ENCODE peak calls at places on chromosomes 2 and 18, in six cellular contexts. One of them, this sample, is unnamed.

GRCh38 chr2:113240915-113241911 is 37.5 kb downstream of the PAX8 start:
- DNase-seq in NCI-H1694 treated with DMSO at 0.1 percent for 48 hours: no peak
- DNase-seq in hypothalamus: no peak
- DNase-seq in sciatic nerve: no peak
- DNase-seq in CD8-positive, alpha-beta T cell: no peak
- DNase-seq in nucleus accumbens: no peak
- DNase-seq in this sample: peak; percentile 59

GRCh38 chr18:25223211-25223610 is 128.8 kb downstream of the ZNF521 start:
- DNase-seq in NCI-H1694 treated with DMSO at 0.1 percent for 48 hours: no peak
- DNase-seq in nucleus accumbens: no peak
- DNase-seq in sciatic nerve: no peak
- DNase-seq in CD8-positive, alpha-beta T cell: no peak
- DNase-seq in hypothalamus: no peak
- DNase-seq in this sample: no peak

GRCh38 chr2:241901018-241901380 is 31.5 kb downstream of the RTP5 start:
- DNase-seq in NCI-H1694 treated with DMSO at 0.1 percent for 48 hours: no peak
- DNase-seq in sciatic nerve: no peak
- DNase-seq in hypothalamus: no peak
- DNase-seq in nucleus accumbens: no peak
- DNase-seq in CD8-positive, alpha-beta T cell: no peak
- DNase-seq in this sample: peak; percentile 19

GRCh38 chr18:57057890-57058289 is 89.0 kb upstream of the BOD1L2 start:
- DNase-seq in NCI-H1694 treated with DMSO at 0.1 percent for 48 hours: no peak
- DNase-seq in sciatic nerve: no peak
- DNase-seq in hypothalamus: no peak
- DNase-seq in CD8-positive, alpha-beta T cell: no peak
- DNase-seq in nucleus accumbens: no peak
- DNase-seq in this sample: no peak

GRCh38 chr2:240348522-240348921 is 86.9 kb upstream of the GPC1 start:
- DNase-seq in nucleus accumbens: no peak
- DNase-seq in NCI-H1694 treated with DMSO at 0.1 percent for 48 hours: no peak
- DNase-seq in sciatic nerve: peak; percentile 33
- DNase-seq in hypothalamus: no peak
- DNase-seq in CD8-positive, alpha-beta T cell: no peak
- DNase-seq in this sample: peak; percentile 23

GRCh38 chr2:190780594-190780993 is 100.0 kb upstream of the GLS start:
- DNase-seq in NCI-H1694 treated with DMSO at 0.1 percent for 48 hours: no peak
- DNase-seq in nucleus accumbens: no peak
- DNase-seq in sciatic nerve: no peak
- DNase-seq in CD8-positive, alpha-beta T cell: no peak
- DNase-seq in hypothalamus: no peak
- DNase-seq in this sample: no peak

GRCh38 chr2:112493858-112494648 is 12.1 kb downstream of the TTL start:
- DNase-seq in NCI-H1694 treated with DMSO at 0.1 percent for 48 hours: no peak
- DNase-seq in nucleus accumbens: no peak
- DNase-seq in hypothalamus: no peak
- DNase-seq in sciatic nerve: no peak
- DNase-seq in CD8-positive, alpha-beta T cell: no peak
- DNase-seq in this sample: no peak

GRCh38 chr2:24304621-24305020 is 55.7 kb downstream of the ITSN2 start:
- DNase-seq in nucleus accumbens: no peak
- DNase-seq in hypothalamus: no peak
- DNase-seq in CD8-positive, alpha-beta T cell: no peak
- DNase-seq in sciatic nerve: no peak
- DNase-seq in NCI-H1694 treated with DMSO at 0.1 percent for 48 hours: no peak
- DNase-seq in this sample: no peak

GRCh38 chr2:1937480-1937879 is 193.2 kb upstream of the PXDN start:
- DNase-seq in NCI-H1694 treated with DMSO at 0.1 percent for 48 hours: no peak
- DNase-seq in hypothalamus: no peak
- DNase-seq in CD8-positive, alpha-beta T cell: no peak
- DNase-seq in sciatic nerve: no peak
- DNase-seq in nucleus accumbens: no peak
- DNase-seq in this sample: no peak